ENCODE peak calls at places on chromosomes 12 and 14, in seven cellular contexts. G is HCT116, Q is K562, O is HepG2, R is GM12878, T is H1, A is SK-N-SH. H is an unnamed sample.

GRCh38 chr12:104384141-104384880 is 72.4 kb upstream of the CHST11 start:
- DNase-seq in R (no peak), A (no peak), O (no peak), G (no peak), Q (no peak), T (no peak), H (no peak)

GRCh38 chr14:30868736-30869135 is 5.6 kb upstream of the COCH start:
- DNase-seq in O (no peak), G (no peak), A (no peak), R (no peak), T (no peak), Q (no peak), H (no peak)

GRCh38 chr14:61196792-61197191 is 84.3 kb downstream of the TMEM30B start:
- DNase-seq in Q (no peak), R (no peak), A (no peak), O (peak; percentile 31), T (no peak), G (no peak), H (peak; percentile 33)

GRCh38 chr12:14772946-14773345 is 30.3 kb downstream of the WBP11 start:
- DNase-seq in Q (no peak), R (no peak), T (no peak), O (no peak), A (no peak), G (no peak), H (no peak)

GRCh38 chr12:98744692-98745091 is 99.6 kb downstream of the APAF1 start:
- DNase-seq in O (no peak), Q (no peak), A (no peak), R (no peak), G (no peak), T (no peak), H (no peak)

GRCh38 chr12:49703647-49704137 is 3.5 kb downstream of the FMNL3 start:
- DNase-seq in O (no peak), A (no peak), Q (no peak), T (no peak), G (no peak), R (peak; percentile 71), H (no peak)

GRCh38 chr12:67355428-67356385 is 86.5 kb downstream of the CAND1 start:
- DNase-seq in T (peak; percentile 17), O (peak; percentile 42), R (peak; percentile 16), A (peak; percentile 40), G (peak; percentile 34), Q (peak; percentile 22), H (peak; percentile 18)

GRCh38 chr14:102996941-102997340 is 60.4 kb downstream of the CDC42BPB start:
- DNase-seq in Q (no peak), G (no peak), O (no peak), A (no peak), R (no peak), T (no peak), H (no peak)

GRCh38 chr14:69610859-69611263 is 535 bp upstream of the SUSD6 start:
- DNase-seq in G (no peak), A (peak; percentile 41), T (no peak), Q (no peak), O (no peak), R (no peak), H (no peak)

GRCh38 chr14:93059917-93060545 is 55.7 kb downstream of the ITPK1 start:
- DNase-seq in G (no peak), T (no peak), A (peak; percentile 45), Q (no peak), R (no peak), O (no peak), H (no peak)

GRCh38 chr12:66960704-66961690 is 282.1 kb upstream of the GRIP1 start:
- DNase-seq in T (no peak), R (no peak), O (no peak), A (no peak), Q (no peak), G (no peak), H (peak; percentile 14)

GRCh38 chr12:115763376-115763775 is 514.1 kb downstream of the MED13L start:
- DNase-seq in G (no peak), A (no peak), T (no peak), O (no peak), R (no peak), Q (no peak), H (no peak)

GRCh38 chr12:65094722-65095121 is 26.4 kb downstream of the WIF1 start:
- DNase-seq in O (no peak), R (no peak), G (no peak), A (no peak), T (no peak), Q (no peak), H (no peak)

GRCh38 chr12:92107621-92108131 is 38.0 kb downstream of the BTG1 start:
- DNase-seq in R (no peak), G (no peak), A (peak; percentile 55), Q (no peak), T (no peak), O (no peak), H (no peak)

GRCh38 chr14:58752782-58753181 is 115.0 kb downstream of the DACT1 start:
- DNase-seq in G (no peak), T (no peak), O (peak; percentile 18), R (no peak), A (no peak), Q (no peak), H (peak; percentile 30)

GRCh38 chr12:95963104-95963503 is 20.0 kb downstream of the AMDHD1 start:
- DNase-seq in Q (no peak), R (no peak), G (peak; percentile 18), T (no peak), A (no peak), O (no peak), H (no peak)

GRCh38 chr12:95368931-95369330 is 105.0 kb upstream of the METAP2 start:
- DNase-seq in A (no peak), O (no peak), Q (no peak), G (no peak), T (no peak), R (no peak), H (no peak)

GRCh38 chr12:85642810-85643209 is 193.4 kb downstream of the RASSF9 start:
- DNase-seq in R (no peak), Q (no peak), O (peak; percentile 75), A (no peak), T (no peak), G (no peak), H (peak; percentile 53)

GRCh38 chr12:132772551-132772950 is 10.9 kb upstream of the ANKLE2 start:
- DNase-seq in R (no peak), G (no peak), A (no peak), Q (no peak), O (no peak), T (no peak), H (no peak)

GRCh38 chr12:125110641-125111360 is 45.6 kb downstream of the AACS start:
- DNase-seq in R (no peak), T (no peak), G (no peak), O (no peak), Q (no peak), A (no peak), H (no peak)

GRCh38 chr14:73634333-73634833 is 10.4 kb upstream of the DNAL1 start:
- DNase-seq in T (peak; percentile 66), R (no peak), Q (no peak), A (peak; percentile 16), G (no peak), O (no peak), H (no peak)

GRCh38 chr14:80978403-80978802 is 23.0 kb downstream of the TSHR start:
- DNase-seq in R (no peak), G (no peak), T (no peak), Q (no peak), O (no peak), A (peak; percentile 19), H (no peak)

GRCh38 chr12:120496353-120497340 is 734 bp downstream of the DYNLL1 start:
- DNase-seq in G (no peak), A (peak; percentile 81), T (no peak), R (no peak), Q (peak; percentile 90), O (no peak), H (peak; percentile 53)

GRCh38 chr14:81178063-81178462 is 42.7 kb downstream of the GTF2A1 start:
- DNase-seq in T (no peak), R (no peak), Q (no peak), O (no peak), G (no peak), A (no peak), H (no peak)

GRCh38 chr12:79782197-79782890 is 91.6 kb upstream of the PAWR start:
- DNase-seq in O (no peak), T (no peak), Q (no peak), A (no peak), R (no peak), G (no peak), H (no peak)

DNA sequence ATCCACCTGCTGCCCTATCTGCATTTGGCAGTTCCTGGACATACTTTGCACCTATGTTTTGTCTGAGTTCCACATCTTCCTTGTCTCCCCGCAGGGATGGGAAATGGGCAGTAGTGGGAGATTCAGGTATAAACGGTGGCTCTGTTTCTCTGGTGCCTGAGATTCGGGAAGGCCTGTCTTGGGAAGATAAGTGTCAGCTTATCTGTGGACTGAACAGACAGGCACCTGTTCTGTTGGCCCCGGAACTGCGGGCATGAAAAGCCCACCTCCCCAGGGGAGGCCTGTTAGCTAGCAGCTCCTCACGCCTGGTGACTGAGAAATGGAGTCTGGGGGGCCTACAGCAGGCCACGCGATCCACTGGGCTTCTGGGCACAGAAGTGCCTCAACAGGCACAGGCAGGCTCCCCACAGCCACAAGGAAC is 5.8 kb downstream of the PHB2 start:
- DNase-seq in Q (no peak), A (no peak), R (no peak), O (no peak), T (no peak), G (no peak), H (no peak)
- TF ChIP-seq JUND in Q (no peak), A (no peak), R (no peak), O (no peak), T (no peak), G (no peak), H (no peak)

DNA sequence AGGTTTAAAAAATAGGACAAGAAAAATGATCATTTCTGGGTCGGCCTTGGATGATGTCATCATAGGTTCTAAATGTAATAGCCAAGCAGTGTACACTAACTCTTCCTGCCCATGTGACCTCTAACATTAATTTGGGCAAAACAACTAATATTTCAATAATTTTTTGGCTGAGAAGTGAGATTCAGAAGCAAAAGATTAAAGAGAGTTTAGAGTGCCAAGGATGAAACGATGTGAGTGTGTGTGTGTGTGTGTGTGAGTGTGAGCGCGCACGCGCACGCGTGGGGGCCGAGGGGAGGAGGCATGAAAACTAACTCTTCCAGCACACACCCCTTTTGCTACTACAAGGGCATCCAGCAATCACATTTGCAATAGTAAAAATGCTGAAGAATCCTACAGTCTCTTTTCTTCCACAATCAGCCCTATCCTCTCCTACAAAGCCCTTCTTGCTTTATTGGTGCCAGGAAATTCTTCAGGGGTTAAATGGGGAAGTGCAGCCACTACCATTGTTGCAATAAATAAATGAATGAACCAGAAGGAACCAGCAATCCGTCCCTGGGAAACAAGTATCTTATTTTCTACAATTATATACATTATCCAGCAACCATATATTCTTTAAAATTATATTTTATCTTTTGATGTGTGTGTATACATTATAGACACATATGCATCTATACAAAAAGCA is 52.9 kb downstream of the PEBP1 start:
- DNase-seq in G (no peak), T (no peak), O (no peak), A (peak; percentile 62), Q (no peak), R (no peak), H (no peak)
- TF ChIP-seq JUND in G (no peak), T (no peak), O (no peak), A (no peak), Q (peak; percentile 58), R (no peak), H (no peak)

GRCh38 chr14:76772300-76773187 is 11.3 kb downstream of the VASH1 start:
- DNase-seq in T (no peak), A (no peak), G (no peak), Q (peak; percentile 77), R (no peak), O (no peak), H (no peak)
- TF ChIP-seq JUND in T (no peak), A (no peak), G (no peak), Q (no peak), R (no peak), O (no peak), H (no peak)

GRCh38 chr14:94483729-94484275 is 7.8 kb upstream of the SERPINA9 start:
- DNase-seq in A (no peak), O (no peak), R (no peak), T (no peak), G (no peak), Q (no peak), H (no peak)
- TF ChIP-seq JUND in A (no peak), O (no peak), R (no peak), T (no peak), G (no peak), Q (no peak), H (no peak)

H was measured in T47D.